ENCODE peak calls at places on chromosome 21, in seven cellular contexts. Y is body of pancreas, H is Peyer's patch, L is uterus, R is transverse colon, T is esophagus squamous epithelium, W is spleen. P is an unnamed sample. For H3K4me1, the result is how much of the 10 kb centered on the place peaks cover.

GRCh38 chr21:36783612-36784383 is 84.9 kb downstream of the SIM2 start:
- DNase-seq in Y (no peak), H (peak), L (no peak), R (no peak), T (no peak), W (no peak), P (no peak)

GRCh38 chr21:36508948-36509347 is 29.0 kb upstream of the CLDN14 start:
- DNase-seq in Y (no peak), H (no peak), L (no peak), R (no peak), T (no peak), W (no peak), P (no peak)

GRCh38 chr21:34722684-34723300 is 54.0 kb downstream of the CLIC6 start:
- DNase-seq in Y (no peak), H (no peak), L (no peak), R (no peak), T (no peak), W (no peak), P (no peak)

GRCh38 chr21:26920055-26920454 is 46.8 kb downstream of the ADAMTS5 start:
- DNase-seq in Y (no peak), H (no peak), L (no peak), R (no peak), T (no peak), W (no peak), P (no peak)

GRCh38 chr21:28615276-28615675 is 377.4 kb downstream of the LTN1 start:
- DNase-seq in Y (no peak), H (no peak), L (no peak), R (no peak), T (no peak), W (no peak), P (no peak)

GRCh38 chr21:38965910-38966504 is 160.3 kb downstream of the ETS2 start:
- DNase-seq in Y (peak), H (peak), L (no peak), R (peak), T (no peak), W (no peak), P (no peak)

GRCh38 chr21:40616377-40616704 is 230.6 kb downstream of the DSCAM start:
- DNase-seq in Y (no peak), H (no peak), L (no peak), R (no peak), T (no peak), W (no peak), P (no peak)

GRCh38 chr21:36847189-36847588 is 119.3 kb downstream of the HLCS start:
- DNase-seq in Y (no peak), H (no peak), L (no peak), R (no peak), T (no peak), W (no peak), P (no peak)

GRCh38 chr21:38277501-38278111 is 20.8 kb downstream of the KCNJ15 start:
- DNase-seq in Y (peak), H (no peak), L (peak), R (no peak), T (no peak), W (no peak), P (no peak)

GRCh38 chr21:42437786-42438185 is 34.1 kb downstream of the UBASH3A start:
- DNase-seq in Y (no peak), H (no peak), L (no peak), R (no peak), T (no peak), W (peak), P (no peak)

GRCh38 chr21:43308101-43308500 is 118.8 kb downstream of the SIK1 start:
- DNase-seq in Y (no peak), H (no peak), L (no peak), R (no peak), T (no peak), W (peak), P (no peak)

GRCh38 chr21:42120056-42120903 is 49.2 kb downstream of the UMODL1 start:
- DNase-seq in Y (no peak), H (peak), L (no peak), R (peak), T (no peak), W (no peak), P (no peak)

GRCh38 chr21:35236090-35236489 is 187.0 kb upstream of the RUNX1 start:
- DNase-seq in Y (no peak), H (no peak), L (no peak), R (no peak), T (no peak), W (no peak), P (no peak)

GRCh38 chr21:31184462-31184861 is 146.2 kb upstream of the KRTAP19-8 start:
- DNase-seq in Y (no peak), H (peak), L (no peak), R (no peak), T (no peak), W (no peak), P (no peak)

GRCh38 chr21:42636535-42636914 is 16.9 kb upstream of the PDE9A start:
- DNase-seq in Y (no peak), H (no peak), L (no peak), R (no peak), T (no peak), W (no peak), P (no peak)

GRCh38 chr21:42063578-42064521 is 7.3 kb upstream of the UMODL1 start:
- DNase-seq in Y (peak), H (peak), L (no peak), R (peak), T (no peak), W (peak), P (no peak)

GRCh38 chr21:41921089-41921819 is 32.6 kb downstream of the C2CD2 start:
- DNase-seq in Y (no peak), H (no peak), L (no peak), R (no peak), T (no peak), W (no peak), P (no peak)

GRCh38 chr21:43743934-43744333 is 25.0 kb downstream of the PDXK start:
- DNase-seq in Y (no peak), H (no peak), L (no peak), R (no peak), T (no peak), W (no peak), P (no peak)

GRCh38 chr21:29673096-29673610 is 266.6 kb downstream of the GRIK1 start:
- DNase-seq in Y (no peak), H (no peak), L (no peak), R (no peak), T (no peak), W (no peak), P (no peak)

GRCh38 chr21:18499761-18500376 is 96.3 kb upstream of the TMPRSS15 start:
- DNase-seq in Y (peak), H (peak), L (no peak), R (peak), T (no peak), W (no peak), P (no peak)

GRCh38 chr21:28068455-28069358 is 924.0 kb downstream of the LTN1 start:
- DNase-seq in Y (no peak), H (no peak), L (no peak), R (no peak), T (no peak), W (no peak), P (no peak)

GRCh38 chr21:39705849-39706248 is 39.1 kb upstream of the IGSF5 start:
- DNase-seq in Y (no peak), H (no peak), L (no peak), R (no peak), T (no peak), W (no peak), P (peak)

GRCh38 chr21:26280715-26281310 is 110.2 kb upstream of the APP start:
- DNase-seq in Y (no peak), H (no peak), L (no peak), R (no peak), T (no peak), W (no peak), P (no peak)

GRCh38 chr21:46037338-46038325 is 56.1 kb downstream of the COL6A1 start:
- DNase-seq in Y (no peak), H (no peak), L (no peak), R (no peak), T (no peak), W (no peak), P (no peak)

GRCh38 chr21:35274923-35275322 is 225.8 kb upstream of the RUNX1 start:
- DNase-seq in Y (no peak), H (no peak), L (no peak), R (no peak), T (no peak), W (no peak), P (no peak)

GRCh38 chr21:44931501-44932365 is 8.1 kb upstream of the SLX9 start:
- DNase-seq in Y (no peak), H (no peak), L (no peak), R (no peak), T (no peak), W (peak), P (no peak)

GRCh38 chr21:44929242-44929798 is 8.6 kb upstream of the ITGB2 start:
- DNase-seq in Y (no peak), H (no peak), L (no peak), R (no peak), T (no peak), W (peak), P (no peak)

GRCh38 chr21:44931137-44931500 is 8.7 kb upstream of the SLX9 start:
- DNase-seq in Y (no peak), H (peak), L (no peak), R (peak), T (no peak), W (peak), P (no peak)

GRCh38 chr21:44930543-44930981 is 9.3 kb upstream of the SLX9 start:
- DNase-seq in Y (no peak), H (peak), L (no peak), R (peak), T (no peak), W (peak), P (no peak)

DNA sequence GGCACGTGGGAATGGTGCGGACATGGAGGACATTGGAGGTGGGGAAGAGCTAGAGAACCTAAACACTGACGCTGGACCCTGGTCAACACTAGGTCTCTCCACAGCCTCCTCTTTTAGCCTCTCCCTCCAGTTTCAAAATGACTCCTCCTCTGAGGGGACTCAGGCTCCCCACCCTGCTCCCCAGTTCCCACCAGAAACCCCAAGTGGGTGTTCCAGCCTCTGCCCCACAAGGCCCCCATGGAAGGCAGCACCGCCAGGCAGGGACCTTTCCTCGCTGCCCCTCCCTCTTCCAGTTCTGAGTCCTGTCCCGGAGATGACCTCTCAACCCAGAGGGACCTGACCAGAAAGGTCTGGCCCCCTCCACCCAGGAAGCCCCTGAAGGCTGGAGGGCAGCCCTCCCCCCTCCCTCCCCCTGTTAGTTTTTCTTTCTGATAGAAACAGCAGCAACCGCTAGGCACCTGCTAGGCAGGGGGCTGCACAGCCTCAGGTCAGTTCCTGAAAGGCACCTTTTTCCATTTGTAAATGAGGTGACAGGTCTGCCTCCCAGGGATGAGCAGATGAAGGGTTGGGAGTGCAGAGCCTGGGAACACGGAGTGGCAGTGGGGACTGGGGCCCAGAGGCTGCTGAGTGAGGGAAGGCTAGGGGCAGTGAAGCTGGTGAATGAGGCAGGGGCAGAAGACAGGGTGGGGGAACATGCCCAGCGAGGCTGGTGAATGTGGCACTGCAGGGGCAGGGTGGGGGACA is 9.3 kb upstream of the ITGB2 start:
- DNase-seq in Y (no peak), H (no peak), L (no peak), R (no peak), T (no peak), W (peak), P (no peak)
- H3K4me3 ChIP-seq in Y (no peak), H (no peak), L (no peak), R (no peak), T (no peak), W (no peak), P (no peak)

GRCh38 chr21:16589046-16589445 is 859.3 kb downstream of the USP25 start:
- DNase-seq in Y (no peak), H (no peak), L (no peak), R (no peak), T (no peak), W (no peak), P (no peak)

GRCh38 chr21:16589499-16589898 is 859.7 kb downstream of the USP25 start:
- DNase-seq in Y (no peak), H (no peak), L (no peak), R (no peak), T (no peak), W (no peak), P (no peak)

GRCh38 chr21:16588433-16588860 is 858.7 kb downstream of the USP25 start:
- DNase-seq in Y (peak), H (peak), L (peak), R (peak), T (no peak), W (no peak), P (no peak)

GRCh38 chr21:16587671-16588379 is 858.0 kb downstream of the USP25 start:
- DNase-seq in Y (peak), H (no peak), L (peak), R (no peak), T (no peak), W (no peak), P (no peak)

DNA sequence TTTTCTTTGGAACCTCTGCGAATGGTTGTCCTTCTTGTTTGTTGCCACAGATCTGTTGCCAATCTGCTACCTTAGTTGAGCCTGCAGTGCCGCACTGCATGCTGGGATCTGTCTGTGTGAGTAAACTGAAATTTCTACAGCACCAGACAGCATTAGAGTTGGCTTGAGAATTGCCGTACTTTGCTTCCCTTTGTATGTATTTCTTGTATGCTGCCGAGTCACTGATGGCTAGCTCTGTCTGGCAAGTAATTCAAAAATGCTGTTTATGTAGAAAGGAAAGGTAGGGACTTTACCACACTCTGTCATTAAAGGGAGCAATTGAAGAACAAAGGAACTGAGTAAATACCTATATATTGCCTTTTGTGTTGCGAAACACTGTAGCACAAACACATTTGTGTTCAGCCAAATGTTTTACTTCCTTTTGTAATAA is 857.4 kb downstream of the USP25 start:
- DNase-seq in Y (peak), H (peak), L (peak), R (peak), T (no peak), W (no peak), P (no peak)
- TF ChIP-seq POLR2A in Y (no peak), H (no peak), L (no peak), R (no peak), T (peak), W (no peak), P (no peak)

DNA sequence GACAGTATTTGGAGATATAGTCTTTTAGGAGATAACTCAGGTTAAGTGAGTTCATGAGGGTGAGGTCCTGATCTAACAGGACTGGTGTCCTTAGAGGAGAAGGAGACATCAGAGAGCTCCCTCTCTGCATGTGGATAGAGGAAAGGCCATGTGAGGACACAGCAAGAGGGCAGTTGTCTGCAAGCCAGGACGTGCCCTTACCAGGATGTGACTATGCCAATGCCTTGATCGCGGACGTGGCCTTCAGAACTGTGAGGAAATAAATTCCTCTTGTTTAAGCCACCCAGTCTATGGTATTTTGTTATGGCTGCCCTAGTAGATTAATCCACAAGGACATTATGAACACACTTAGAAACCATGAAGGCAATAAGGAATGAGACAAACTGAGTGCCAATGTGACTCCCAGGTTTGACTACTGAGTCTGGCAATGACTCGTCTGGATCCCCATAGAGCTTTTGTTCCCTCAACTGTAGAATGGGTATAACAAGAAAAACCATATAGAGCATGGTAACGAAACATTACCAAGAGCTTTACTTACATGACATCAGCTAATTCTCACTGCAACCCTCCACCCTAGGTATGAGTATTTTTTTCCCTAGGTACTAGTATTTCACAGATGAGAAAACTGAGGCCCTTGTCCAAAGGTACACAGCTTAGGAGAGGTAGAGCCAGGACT is 6.5 kb downstream of the URB1 start:
- DNase-seq in Y (peak), H (no peak), L (no peak), R (no peak), T (no peak), W (peak), P (no peak)
- H3K4me1 ChIP-seq in Y (under half), H (under half), L (under half), R (under half), T (under half), W (under half), P (under half)

GRCh38 chr21:16532841-16533240 is 803.1 kb downstream of the USP25 start:
- DNase-seq in Y (no peak), H (no peak), L (no peak), R (no peak), T (no peak), W (no peak), P (no peak)
- H3K4me3 ChIP-seq in Y (no peak), H (no peak), L (no peak), R (no peak), T (no peak), W (no peak), P (no peak)